ENCODE peak calls at places on chromosome 17, in six cellular contexts. J is AG10803, W is heart left ventricle, K is uterus, O is GM13977, S is GM20000. E is an unnamed sample.

GRCh38 chr17:2972749-2973148 is 90.7 kb downstream of the OR1D5 start:
- DNase-seq in O (no peak), J (no peak), S (no peak), K (no peak), W (no peak), E (no peak)

GRCh38 chr17:4626734-4627256 is 14.7 kb downstream of the ALOX15 start:
- DNase-seq in S (no peak), K (no peak), J (no peak), W (no peak), O (no peak), E (no peak)

GRCh38 chr17:21302711-21303425 is 18.4 kb downstream of the MAP2K3 start:
- DNase-seq in J (no peak), W (no peak), K (no peak), O (peak), S (no peak), E (no peak)

GRCh38 chr17:80394629-80395216 is 20.2 kb upstream of the ENDOV start:
- DNase-seq in S (no peak), J (no peak), W (no peak), O (no peak), K (no peak), E (no peak)

GRCh38 chr17:65037157-65037556 is 19.4 kb downstream of the GNA13 start:
- DNase-seq in J (no peak), O (no peak), K (no peak), W (no peak), S (no peak), E (no peak)

GRCh38 chr17:79627184-79627765 is 16.4 kb upstream of the RBFOX3 start:
- DNase-seq in S (no peak), J (no peak), K (peak), O (no peak), W (no peak), E (no peak)

GRCh38 chr17:37458805-37459204 is 30.9 kb upstream of the DUSP14 start:
- DNase-seq in W (no peak), J (peak), S (no peak), O (no peak), K (no peak), E (no peak)

GRCh38 chr17:66540131-66540781 is 237.8 kb downstream of the PRKCA start:
- DNase-seq in W (peak), K (peak), S (no peak), O (no peak), J (peak), E (no peak)

GRCh38 chr17:68302066-68302564 is 10.8 kb downstream of the ARSG start:
- DNase-seq in S (no peak), K (no peak), J (no peak), O (no peak), W (no peak), E (no peak)

GRCh38 chr17:16286947-16287562 is 66.2 kb downstream of the CENPV start:
- DNase-seq in O (peak), W (peak), S (peak), J (no peak), K (peak), E (no peak)

GRCh38 chr17:4691686-4692085 is 12.3 kb downstream of the PELP1 start:
- DNase-seq in K (no peak), S (no peak), W (no peak), O (no peak), J (no peak), E (no peak)

GRCh38 chr17:17788967-17789366 is 47.8 kb downstream of the SREBF1 start:
- DNase-seq in K (no peak), O (no peak), W (no peak), J (no peak), S (no peak), E (no peak)

GRCh38 chr17:75584358-75585175 is 3.0 kb upstream of the MYO15B start:
- DNase-seq in O (no peak), J (no peak), S (no peak), W (no peak), K (no peak), E (no peak)

GRCh38 chr17:18933102-18934058 is 18.6 kb upstream of the SLC5A10 start:
- DNase-seq in K (no peak), O (no peak), J (no peak), W (no peak), S (no peak), E (no peak)

GRCh38 chr17:4715071-4715749 is 4.8 kb downstream of the ARRB2 start:
- DNase-seq in S (peak), O (no peak), J (no peak), W (no peak), K (no peak), E (no peak)

GRCh38 chr17:75370288-75370687 is 35.2 kb downstream of the GRB2 start:
- DNase-seq in O (no peak), J (no peak), W (peak), K (no peak), S (no peak), E (no peak)

GRCh38 chr17:72602517-72603345 is 481.9 kb downstream of the SOX9 start:
- DNase-seq in J (peak), W (no peak), O (no peak), S (no peak), K (no peak), E (no peak)

GRCh38 chr17:68080411-68081150 is 45.0 kb downstream of the KPNA2 start:
- DNase-seq in J (no peak), W (no peak), K (no peak), S (no peak), O (no peak), E (no peak)

GRCh38 chr17:30790279-30790678 is 34.2 kb downstream of the CRLF3 start:
- DNase-seq in O (peak), K (no peak), S (peak), W (no peak), J (no peak), E (no peak)

GRCh38 chr17:65066858-65067257 is 10.3 kb upstream of the GNA13 start:
- DNase-seq in J (no peak), S (no peak), W (no peak), O (no peak), K (no peak), E (no peak)

GRCh38 chr17:66365204-66365524 is 62.8 kb downstream of the PRKCA start:
- DNase-seq in K (no peak), W (no peak), J (no peak), S (no peak), O (no peak), E (no peak)

GRCh38 chr17:65231662-65232335 is 94.6 kb downstream of the RGS9 start:
- DNase-seq in K (peak), O (peak), S (peak), J (peak), W (peak), E (no peak)

GRCh38 chr17:74431568-74432483 is at the start of gene GPRC5C:
- DNase-seq in J (no peak), S (peak), W (peak), K (peak), O (peak), E (no peak)

GRCh38 chr17:4591529-4591928 is 7.2 kb downstream of the SMTNL2 start:
- DNase-seq in K (no peak), J (no peak), S (no peak), O (no peak), W (no peak), E (no peak)

GRCh38 chr17:66829386-66829864 is 5.5 kb upstream of the CACNG5 start:
- DNase-seq in J (peak), O (peak), K (peak), W (no peak), S (peak), E (no peak)

GRCh38 chr17:82838386-82839063 is 1.3 kb downstream of the ZNF750 start:
- DNase-seq in W (peak), O (no peak), J (peak), S (no peak), K (no peak), E (no peak)

GRCh38 chr17:62637809-62638208 is 10.3 kb downstream of the MRC2 start:
- DNase-seq in S (no peak), O (no peak), J (no peak), W (peak), K (no peak), E (no peak)

GRCh38 chr17:16419929-16420271 is 4.5 kb downstream of the TRPV2 start:
- DNase-seq in O (peak), J (peak), K (no peak), W (no peak), S (no peak), E (no peak)

GRCh38 chr17:34556951-34557350 is 22.4 kb upstream of the TMEM132E start:
- DNase-seq in K (no peak), W (no peak), O (no peak), J (no peak), S (no peak), E (no peak)

GRCh38 chr17:36945959-36946725 is 2.6 kb upstream of the AATF start:
- DNase-seq in K (no peak), O (no peak), S (peak), J (no peak), W (no peak), E (no peak)

GRCh38 chr17:2064980-2065785 is 10.3 kb downstream of the HIC1 start:
- DNase-seq in S (peak), W (peak), O (peak), J (peak), K (no peak), E (no peak)

GRCh38 chr17:50328360-50328759 is 17.6 kb upstream of the XYLT2 start:
- DNase-seq in S (no peak), O (no peak), K (no peak), W (no peak), J (no peak), E (no peak)

GRCh38 chr17:1647802-1648581 is 1.7 kb downstream of the RILP start:
- DNase-seq in O (no peak), J (peak), S (peak), K (no peak), W (peak), E (no peak)

GRCh38 chr17:1636732-1637285 is 8.2 kb upstream of the SLC43A2 start:
- DNase-seq in W (no peak), S (no peak), O (no peak), J (no peak), K (no peak), E (no peak)

GRCh38 chr17:35147313-35147982 is at the start of gene UNC45B:
- DNase-seq in K (no peak), W (peak), O (no peak), S (no peak), J (no peak), E (no peak)

GRCh38 chr17:10702574-10702973 is 5.2 kb downstream of the ADPRM start:
- DNase-seq in O (no peak), W (no peak), J (peak), K (no peak), S (no peak), E (no peak)

GRCh38 chr17:15456972-15457722 is 10.3 kb downstream of the CDRT4 start:
- DNase-seq in W (peak), K (peak), O (no peak), S (no peak), J (peak), E (no peak)

GRCh38 chr17:48860034-48860433 is 29.2 kb downstream of the CALCOCO2 start:
- DNase-seq in K (no peak), J (no peak), S (no peak), O (no peak), W (no peak), E (no peak)
- TF ChIP-seq CTCF in K (no peak), J (peak), S (no peak), O (no peak), W (no peak), E (peak)

GRCh38 chr17:40290629-40291296 is 3.1 kb downstream of the CDC6 start:
- DNase-seq in S (peak), W (no peak), J (peak), K (no peak), O (no peak), E (peak)
- TF ChIP-seq CTCF in S (no peak), W (peak), J (peak), K (peak), O (peak), E (peak)

GRCh38 chr17:45284176-45285140 is 22.6 kb upstream of the SPATA32 start:
- DNase-seq in O (no peak), J (no peak), K (no peak), W (peak), S (no peak), E (no peak)
- TF ChIP-seq CTCF in O (peak), J (peak), K (no peak), W (peak), S (no peak), E (peak)

DNA sequence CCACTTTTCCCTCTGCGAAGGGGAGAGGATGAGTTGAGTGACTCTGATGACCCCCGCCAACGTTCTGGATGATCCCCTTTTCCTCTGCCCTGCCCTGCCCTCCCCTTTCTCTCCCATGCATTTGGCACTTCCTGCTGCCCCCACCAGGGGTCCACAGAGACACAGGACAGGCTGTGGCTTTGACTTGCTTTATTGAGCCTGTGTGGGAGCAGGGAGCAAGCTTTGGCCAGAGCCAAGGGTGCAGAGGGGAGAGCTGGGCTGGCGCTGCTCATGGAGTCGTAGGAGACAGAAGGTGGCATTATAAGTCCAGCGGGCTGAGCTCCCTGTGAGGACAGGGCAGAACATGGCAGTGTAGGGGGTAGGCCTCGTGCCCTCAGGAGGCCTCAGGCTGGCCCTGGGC is 1.6 kb downstream of the PPY start:
- DNase-seq in J (peak), K (no peak), S (no peak), W (peak), O (no peak), E (no peak)
- TF ChIP-seq CTCF in J (peak), K (no peak), S (peak), W (peak), O (peak), E (peak)

GRCh38 chr17:57255776-57256681 is at the start of gene MSI2:
- DNase-seq in K (peak), W (peak), O (peak), J (peak), S (peak), E (peak)
- TF ChIP-seq CTCF in K (no peak), W (no peak), O (no peak), J (no peak), S (no peak), E (no peak)

GRCh38 chr17:27209316-27209715 is 84.6 kb upstream of the WSB1 start:
- DNase-seq in S (no peak), W (no peak), J (no peak), K (no peak), O (no peak), E (no peak)

GRCh38 chr17:27200476-27200875 is 93.4 kb upstream of the WSB1 start:
- DNase-seq in J (no peak), S (no peak), O (no peak), W (no peak), K (no peak), E (no peak)

GRCh38 chr17:27207073-27207511 is 86.8 kb upstream of the WSB1 start:
- DNase-seq in O (no peak), K (no peak), W (no peak), S (no peak), J (peak), E (no peak)

GRCh38 chr17:27203241-27203640 is 90.7 kb upstream of the WSB1 start:
- DNase-seq in S (no peak), W (no peak), O (no peak), J (no peak), K (no peak), E (no peak)

DNA sequence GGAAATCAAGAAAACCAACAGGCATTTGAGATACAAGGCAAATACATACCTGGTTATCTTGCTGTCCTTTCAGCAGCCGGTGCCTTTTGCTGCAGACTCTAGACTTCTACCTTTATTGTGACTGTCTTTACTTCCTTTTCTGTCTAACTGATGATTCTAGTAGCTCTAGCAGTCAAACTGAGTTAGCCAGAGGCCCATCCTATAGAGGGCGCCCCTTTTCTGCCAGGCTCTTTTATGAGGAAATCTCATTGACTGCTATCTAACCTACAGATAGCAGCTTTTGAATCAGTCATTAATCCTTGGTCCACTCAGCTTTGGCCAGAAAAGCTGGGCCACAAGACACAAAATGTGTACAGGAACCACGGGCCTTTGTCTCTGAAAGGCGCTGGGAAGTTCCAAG is 87.5 kb upstream of the WSB1 start:
- DNase-seq in S (no peak), K (no peak), O (peak), W (no peak), J (no peak), E (no peak)
- TF ChIP-seq CTCF in S (no peak), K (no peak), O (peak), W (no peak), J (peak), E (peak)

DNA sequence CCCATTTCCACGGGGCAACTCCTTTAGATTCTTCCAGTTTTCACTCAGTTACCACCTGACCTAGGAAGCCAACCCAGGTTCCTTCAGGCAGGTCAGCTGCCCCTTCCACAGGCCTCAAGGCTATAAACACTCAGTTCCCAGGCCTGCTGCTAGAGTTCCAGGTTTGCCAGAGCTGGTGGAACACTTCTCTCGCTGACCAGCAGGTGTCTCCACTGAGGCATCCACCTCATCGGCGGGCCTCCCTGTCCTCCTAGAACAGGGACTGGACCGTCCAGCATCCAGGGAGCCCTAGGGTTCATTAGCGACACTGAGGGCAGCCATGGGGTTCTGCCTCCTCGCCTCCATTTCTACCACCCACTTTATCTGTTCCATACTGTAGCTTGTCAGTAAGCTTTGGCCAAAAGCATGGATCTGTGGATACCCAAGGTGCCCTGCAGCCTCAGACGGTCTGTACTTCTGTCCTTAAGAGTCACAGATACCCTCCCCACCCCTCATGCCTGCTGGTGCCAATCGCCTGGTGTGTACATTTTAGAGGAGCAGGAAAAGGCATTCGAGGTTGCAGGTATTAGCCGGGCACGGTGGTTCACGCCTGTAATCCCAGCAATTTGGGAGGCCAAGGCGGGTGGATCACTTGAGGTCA is 29.0 kb downstream of the PIMREG start:
- DNase-seq in W (peak), K (peak), O (peak), S (peak), J (peak), E (no peak)
- TF ChIP-seq CTCF in W (peak), K (peak), O (peak), S (peak), J (peak), E (peak)

DNA sequence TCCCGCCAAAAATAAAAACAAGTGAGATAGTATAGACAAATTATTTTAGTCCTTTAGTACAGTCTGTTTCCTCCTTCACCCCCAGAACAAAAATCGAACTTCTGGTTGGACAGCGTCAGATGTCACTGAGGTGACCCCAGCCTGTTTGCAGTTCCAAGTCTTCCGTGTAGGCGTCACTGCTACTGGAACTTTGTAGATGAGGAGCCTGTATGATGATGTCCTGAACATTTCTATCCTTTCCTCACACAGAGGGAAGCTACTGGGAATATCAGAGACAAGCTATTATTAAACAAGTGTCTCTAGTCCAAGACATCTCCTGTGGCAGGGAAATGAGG is 924 bp upstream of the VEZF1 start:
- DNase-seq in J (no peak), O (no peak), W (peak), S (no peak), K (peak), E (no peak)
- TF ChIP-seq CTCF in J (peak), O (no peak), W (no peak), S (no peak), K (no peak), E (no peak)

GRCh38 chr17:76737676-76738467 is at the start of gene MFSD11:
- DNase-seq in J (peak), K (peak), W (peak), S (peak), O (peak), E (peak)

GRCh38 chr17:76735006-76735405 is 2.1 kb downstream of the SRSF2 start:
- DNase-seq in O (peak), K (no peak), J (no peak), S (peak), W (no peak), E (no peak)

GRCh38 chr17:76735586-76736348 is 1.4 kb downstream of the SRSF2 start:
- DNase-seq in W (no peak), J (no peak), O (no peak), S (no peak), K (no peak), E (no peak)

GRCh38 chr17:76737082-76737675 is at the start of gene SRSF2:
- DNase-seq in O (peak), S (peak), J (peak), K (peak), W (peak), E (peak)

GRCh38 chr17:76736349-76737081 is 616 bp downstream of the SRSF2 start:
- DNase-seq in O (peak), S (peak), W (peak), K (peak), J (peak), E (no peak)
- TF ChIP-seq CTCF in O (peak), S (peak), W (peak), K (peak), J (peak), E (peak)

E was measured in GM12864.